ENCODE peak calls at places on chromosomes 2 and 18, in five cellular contexts. One of them, this sample, is unnamed.

GRCh38 chr2:176997792-176998169 is 214.8 kb upstream of the HNRNPA3 start:
- DNase-seq in cardiac muscle cell: no peak
- DNase-seq in MM.1S: no peak
- DNase-seq in pancreas: no peak
- DNase-seq in CD4-positive, alpha-beta T cell: no peak
- DNase-seq in this sample: no peak

GRCh38 chr18:43982582-43982981 is 698.1 kb upstream of the SETBP1 start:
- DNase-seq in CD4-positive, alpha-beta T cell: no peak
- DNase-seq in pancreas: no peak
- DNase-seq in MM.1S: no peak
- DNase-seq in cardiac muscle cell: no peak
- DNase-seq in this sample: no peak

GRCh38 chr2:197246405-197246804 is 64.2 kb downstream of the ANKRD44 start:
- DNase-seq in MM.1S: no peak
- DNase-seq in pancreas: no peak
- DNase-seq in CD4-positive, alpha-beta T cell: no peak
- DNase-seq in cardiac muscle cell: no peak
- DNase-seq in this sample: no peak

GRCh38 chr2:238119756-238120462 is 18.6 kb upstream of the KLHL30 start:
- DNase-seq in cardiac muscle cell: no peak
- DNase-seq in pancreas: no peak
- DNase-seq in MM.1S: peak; percentile 17
- DNase-seq in CD4-positive, alpha-beta T cell: no peak
- DNase-seq in this sample: no peak

GRCh38 chr18:58578835-58579560 is 49.9 kb downstream of the ALPK2 start:
- DNase-seq in CD4-positive, alpha-beta T cell: no peak
- DNase-seq in pancreas: no peak
- DNase-seq in MM.1S: no peak
- DNase-seq in cardiac muscle cell: peak; percentile 82
- DNase-seq in this sample: no peak

GRCh38 chr2:171248205-171248662 is 87.5 kb upstream of the TLK1 start:
- DNase-seq in cardiac muscle cell: no peak
- DNase-seq in MM.1S: no peak
- DNase-seq in CD4-positive, alpha-beta T cell: no peak
- DNase-seq in pancreas: no peak
- DNase-seq in this sample: no peak

GRCh38 chr2:128512664-128513415 is 194.2 kb upstream of the HS6ST1 start:
- DNase-seq in pancreas: no peak
- DNase-seq in MM.1S: no peak
- DNase-seq in CD4-positive, alpha-beta T cell: no peak
- DNase-seq in cardiac muscle cell: no peak
- DNase-seq in this sample: no peak

GRCh38 chr18:3093624-3094354 is 80.8 kb upstream of the LPIN2 start:
- DNase-seq in cardiac muscle cell: no peak
- DNase-seq in pancreas: no peak
- DNase-seq in MM.1S: no peak
- DNase-seq in CD4-positive, alpha-beta T cell: no peak
- DNase-seq in this sample: peak; percentile 36

GRCh38 chr2:218856896-218857243 is 2.7 kb upstream of the WNT6 start:
- DNase-seq in MM.1S: no peak
- DNase-seq in pancreas: no peak
- DNase-seq in CD4-positive, alpha-beta T cell: no peak
- DNase-seq in cardiac muscle cell: no peak
- DNase-seq in this sample: no peak

GRCh38 chr18:39751161-39751560 is 2185.6 kb upstream of the CELF4 start:
- DNase-seq in MM.1S: no peak
- DNase-seq in cardiac muscle cell: peak; percentile 66
- DNase-seq in pancreas: no peak
- DNase-seq in CD4-positive, alpha-beta T cell: no peak
- DNase-seq in this sample: no peak

GRCh38 chr2:236309669-236310029 is 45.4 kb upstream of the ASB18 start:
- DNase-seq in cardiac muscle cell: peak; percentile 34
- DNase-seq in CD4-positive, alpha-beta T cell: no peak
- DNase-seq in MM.1S: peak; percentile 14
- DNase-seq in pancreas: no peak
- DNase-seq in this sample: no peak

GRCh38 chr2:61910603-61911002 is 5.1 kb downstream of the COMMD1 start:
- DNase-seq in CD4-positive, alpha-beta T cell: no peak
- DNase-seq in cardiac muscle cell: no peak
- DNase-seq in MM.1S: no peak
- DNase-seq in pancreas: no peak
- DNase-seq in this sample: no peak

GRCh38 chr18:59957957-59958356 is 58.2 kb downstream of the PMAIP1 start:
- DNase-seq in cardiac muscle cell: peak; percentile 48
- DNase-seq in CD4-positive, alpha-beta T cell: no peak
- DNase-seq in pancreas: peak; percentile 64
- DNase-seq in MM.1S: peak; percentile 59
- DNase-seq in this sample: peak; percentile 47

GRCh38 chr2:393711-394696 is 106.1 kb upstream of the ALKAL2 start:
- DNase-seq in pancreas: no peak
- DNase-seq in CD4-positive, alpha-beta T cell: peak; percentile 58
- DNase-seq in cardiac muscle cell: no peak
- DNase-seq in MM.1S: peak; percentile 11
- DNase-seq in this sample: peak; percentile 30

GRCh38 chr2:85308951-85309555 is 18.7 kb downstream of the TGOLN2 start:
- DNase-seq in cardiac muscle cell: peak; percentile 69
- DNase-seq in pancreas: no peak
- DNase-seq in MM.1S: peak; percentile 71
- DNase-seq in CD4-positive, alpha-beta T cell: no peak
- DNase-seq in this sample: peak; percentile 73

GRCh38 chr18:7523772-7524171 is 43.3 kb upstream of the PTPRM start:
- DNase-seq in MM.1S: no peak
- DNase-seq in pancreas: no peak
- DNase-seq in CD4-positive, alpha-beta T cell: no peak
- DNase-seq in cardiac muscle cell: no peak
- DNase-seq in this sample: no peak

GRCh38 chr18:52422985-52423601 is 83.1 kb downstream of the DCC start:
- DNase-seq in CD4-positive, alpha-beta T cell: no peak
- DNase-seq in cardiac muscle cell: no peak
- DNase-seq in pancreas: no peak
- DNase-seq in MM.1S: no peak
- DNase-seq in this sample: no peak

GRCh38 chr2:114108819-114109416 is 219.0 kb downstream of the ACTR3 start:
- DNase-seq in MM.1S: no peak
- DNase-seq in CD4-positive, alpha-beta T cell: no peak
- DNase-seq in cardiac muscle cell: no peak
- DNase-seq in pancreas: no peak
- DNase-seq in this sample: no peak

GRCh38 chr2:219178377-219179175 is 501 bp downstream of the RETREG2 start:
- DNase-seq in pancreas: peak; percentile 62
- DNase-seq in cardiac muscle cell: peak; percentile 47
- DNase-seq in MM.1S: peak; percentile 37
- DNase-seq in CD4-positive, alpha-beta T cell: peak; percentile 53
- DNase-seq in this sample: peak; percentile 55

GRCh38 chr2:212811946-212812345 is 273.3 kb upstream of the ERBB4 start:
- DNase-seq in CD4-positive, alpha-beta T cell: no peak
- DNase-seq in MM.1S: no peak
- DNase-seq in pancreas: no peak
- DNase-seq in cardiac muscle cell: no peak
- DNase-seq in this sample: no peak

GRCh38 chr2:117949800-117950199 is 64.1 kb downstream of the CCDC93 start:
- DNase-seq in MM.1S: no peak
- DNase-seq in pancreas: no peak
- DNase-seq in cardiac muscle cell: no peak
- DNase-seq in CD4-positive, alpha-beta T cell: no peak
- DNase-seq in this sample: no peak

GRCh38 chr2:133841905-133842304 is 273.6 kb upstream of the NCKAP5 start:
- DNase-seq in CD4-positive, alpha-beta T cell: no peak
- DNase-seq in cardiac muscle cell: peak; percentile 97
- DNase-seq in pancreas: no peak
- DNase-seq in MM.1S: no peak
- DNase-seq in this sample: no peak

GRCh38 chr2:111194835-111195621 is 74.3 kb downstream of the BCL2L11 start:
- DNase-seq in MM.1S: no peak
- DNase-seq in CD4-positive, alpha-beta T cell: no peak
- DNase-seq in cardiac muscle cell: no peak
- DNase-seq in pancreas: no peak
- DNase-seq in this sample: peak; percentile 52

GRCh38 chr2:71461304-71461671 is 7.9 kb downstream of the DYSF start:
- DNase-seq in cardiac muscle cell: no peak
- DNase-seq in pancreas: no peak
- DNase-seq in CD4-positive, alpha-beta T cell: no peak
- DNase-seq in MM.1S: no peak
- DNase-seq in this sample: no peak

GRCh38 chr2:203582468-203582867 is 47.4 kb upstream of the RAPH1 start:
- DNase-seq in pancreas: no peak
- DNase-seq in CD4-positive, alpha-beta T cell: no peak
- DNase-seq in MM.1S: no peak
- DNase-seq in cardiac muscle cell: peak; percentile 70
- DNase-seq in this sample: no peak

GRCh38 chr2:71831208-71831577 is 316.5 kb downstream of the CYP26B1 start:
- DNase-seq in pancreas: no peak
- DNase-seq in MM.1S: no peak
- DNase-seq in cardiac muscle cell: peak; percentile 62
- DNase-seq in CD4-positive, alpha-beta T cell: no peak
- DNase-seq in this sample: no peak

GRCh38 chr2:40625849-40626248 is 174.0 kb upstream of the SLC8A1 start:
- DNase-seq in CD4-positive, alpha-beta T cell: no peak
- DNase-seq in cardiac muscle cell: peak; percentile 71
- DNase-seq in MM.1S: no peak
- DNase-seq in pancreas: no peak
- DNase-seq in this sample: no peak

GRCh38 chr2:174779361-174779928 is 15.2 kb upstream of the CHRNA1 start:
- DNase-seq in CD4-positive, alpha-beta T cell: no peak
- DNase-seq in cardiac muscle cell: no peak
- DNase-seq in pancreas: no peak
- DNase-seq in MM.1S: no peak
- DNase-seq in this sample: no peak

GRCh38 chr2:134140251-134140661 is 113.6 kb upstream of the MGAT5 start:
- DNase-seq in MM.1S: no peak
- DNase-seq in cardiac muscle cell: no peak
- DNase-seq in CD4-positive, alpha-beta T cell: no peak
- DNase-seq in pancreas: peak; percentile 76
- DNase-seq in this sample: peak; percentile 74

GRCh38 chr2:46814160-46814559 is 101.4 kb downstream of the MCFD2 start:
- DNase-seq in pancreas: no peak
- DNase-seq in CD4-positive, alpha-beta T cell: no peak
- DNase-seq in MM.1S: no peak
- DNase-seq in cardiac muscle cell: peak; percentile 98
- DNase-seq in this sample: peak; percentile 31

GRCh38 chr2:132902626-132903025 is 232.6 kb upstream of the LYPD1 start:
- DNase-seq in pancreas: no peak
- DNase-seq in cardiac muscle cell: no peak
- DNase-seq in CD4-positive, alpha-beta T cell: no peak
- DNase-seq in MM.1S: no peak
- DNase-seq in this sample: no peak

GRCh38 chr2:59590802-59591201 is 962.7 kb downstream of the BCL11A start:
- DNase-seq in CD4-positive, alpha-beta T cell: no peak
- DNase-seq in pancreas: no peak
- DNase-seq in cardiac muscle cell: no peak
- DNase-seq in MM.1S: no peak
- DNase-seq in this sample: no peak

GRCh38 chr2:171702781-171703556 is 15.7 kb downstream of the DYNC1I2 start:
- DNase-seq in CD4-positive, alpha-beta T cell: no peak
- DNase-seq in pancreas: no peak
- DNase-seq in cardiac muscle cell: peak; percentile 19
- DNase-seq in MM.1S: no peak
- DNase-seq in this sample: no peak

GRCh38 chr2:26344581-26345283 is 1.2 kb upstream of the SELENOI start:
- DNase-seq in pancreas: peak; percentile 22
- DNase-seq in cardiac muscle cell: peak; percentile 55
- DNase-seq in CD4-positive, alpha-beta T cell: no peak
- DNase-seq in MM.1S: no peak
- DNase-seq in this sample: peak; percentile 51

GRCh38 chr2:85724731-85725181 is 29.0 kb upstream of the ATOH8 start:
- DNase-seq in cardiac muscle cell: no peak
- DNase-seq in CD4-positive, alpha-beta T cell: peak; percentile 17
- DNase-seq in pancreas: no peak
- DNase-seq in MM.1S: no peak
- DNase-seq in this sample: no peak

GRCh38 chr2:238669581-238670340 is 178.1 kb upstream of the TWIST2 start:
- DNase-seq in pancreas: no peak
- DNase-seq in MM.1S: peak; percentile 8
- DNase-seq in cardiac muscle cell: peak; percentile 13
- DNase-seq in CD4-positive, alpha-beta T cell: no peak
- DNase-seq in this sample: no peak

GRCh38 chr2:196927318-196928225 is 1.1 kb upstream of the PGAP1 start:
- DNase-seq in MM.1S: peak; percentile 15
- DNase-seq in pancreas: no peak
- DNase-seq in cardiac muscle cell: peak; percentile 74
- DNase-seq in CD4-positive, alpha-beta T cell: no peak
- DNase-seq in this sample: no peak

GRCh38 chr2:86825728-86826386 is 35.1 kb upstream of the CD8A start:
- DNase-seq in cardiac muscle cell: no peak
- DNase-seq in MM.1S: no peak
- DNase-seq in pancreas: no peak
- DNase-seq in CD4-positive, alpha-beta T cell: no peak
- DNase-seq in this sample: no peak

GRCh38 chr2:97005353-97005752 is 19.0 kb upstream of the FAM178B start:
- DNase-seq in MM.1S: no peak
- DNase-seq in CD4-positive, alpha-beta T cell: no peak
- DNase-seq in pancreas: no peak
- DNase-seq in cardiac muscle cell: peak; percentile 9
- DNase-seq in this sample: no peak
- H3K27me3 ChIP-seq in MM.1S: no peaks in the 10 kb centered on the region
- H3K27me3 ChIP-seq in CD4-positive, alpha-beta T cell: no peaks in the 10 kb centered on the region
- H3K27me3 ChIP-seq in pancreas: no peaks in the 10 kb centered on the region
- H3K27me3 ChIP-seq in cardiac muscle cell: peaks cover 14% of the 10 kb centered on the region
- H3K27me3 ChIP-seq in this sample: peaks cover 4% of the 10 kb centered on the region

DNA sequence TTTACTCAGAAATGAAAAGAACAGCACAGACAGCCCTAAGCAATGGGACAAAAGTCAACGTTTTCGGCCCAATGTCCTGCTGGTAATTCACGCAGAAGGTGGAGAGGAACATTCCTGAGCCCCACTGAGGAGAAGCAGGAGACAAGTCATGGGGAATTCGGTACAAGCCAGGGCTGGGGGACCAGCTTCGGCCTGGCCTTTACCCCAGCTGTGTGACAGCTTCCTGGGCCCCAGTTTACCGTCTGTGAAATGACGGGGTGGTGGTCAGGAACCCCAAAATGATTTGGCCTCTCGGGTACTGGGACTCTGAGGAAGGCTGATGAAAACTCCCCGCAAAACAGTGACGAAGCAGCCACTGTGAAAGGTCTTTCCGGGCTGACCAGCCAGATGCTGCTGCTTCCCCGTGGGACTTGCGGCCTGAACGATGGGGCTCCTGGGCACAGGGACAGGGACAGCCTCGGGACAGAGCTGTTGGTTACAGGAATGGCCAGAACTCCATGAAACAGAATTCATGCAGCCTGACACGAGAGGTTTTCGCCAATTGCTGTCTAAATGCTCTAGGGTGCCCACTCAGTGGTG is 21.6 kb downstream of the KIF1A start:
- DNase-seq in cardiac muscle cell: no peak
- DNase-seq in MM.1S: no peak
- DNase-seq in CD4-positive, alpha-beta T cell: no peak
- DNase-seq in pancreas: peak; percentile 3
- DNase-seq in this sample: no peak
- TF ChIP-seq CTCF in cardiac muscle cell: no peak
- TF ChIP-seq CTCF in MM.1S: no peak
- TF ChIP-seq CTCF in CD4-positive, alpha-beta T cell: no peak
- TF ChIP-seq CTCF in pancreas: no peak
- TF ChIP-seq CTCF in this sample: no peak

GRCh38 chr2:94776036-94776435 is 95.2 kb upstream of the TEKT4 start:
- DNase-seq in CD4-positive, alpha-beta T cell: no peak
- DNase-seq in pancreas: no peak
- DNase-seq in MM.1S: no peak
- DNase-seq in cardiac muscle cell: no peak
- DNase-seq in this sample: no peak
- H3K9me3 ChIP-seq in CD4-positive, alpha-beta T cell: no peaks in the 10 kb centered on the region
- H3K9me3 ChIP-seq in pancreas: no peaks in the 10 kb centered on the region
- H3K9me3 ChIP-seq in MM.1S: no peaks in the 10 kb centered on the region
- H3K9me3 ChIP-seq in cardiac muscle cell: no peaks in the 10 kb centered on the region
- H3K9me3 ChIP-seq in this sample: no peaks in the 10 kb centered on the region

GRCh38 chr2:74551530-74551929 is 2.2 kb downstream of the LOXL3 start:
- DNase-seq in cardiac muscle cell: no peak
- DNase-seq in MM.1S: no peak
- DNase-seq in CD4-positive, alpha-beta T cell: no peak
- DNase-seq in pancreas: no peak
- DNase-seq in this sample: no peak
- H3K27me3 ChIP-seq in cardiac muscle cell: peaks cover 32% of the 10 kb centered on the region
- H3K27me3 ChIP-seq in MM.1S: peaks cover 38% of the 10 kb centered on the region
- H3K27me3 ChIP-seq in CD4-positive, alpha-beta T cell: peaks cover 22% of the 10 kb centered on the region
- H3K27me3 ChIP-seq in pancreas: no peaks in the 10 kb centered on the region
- H3K27me3 ChIP-seq in this sample: no peaks in the 10 kb centered on the region